ENCODE peak calls at places on chromosomes 2 and 18, in seven cellular contexts. One of them, this sample, is unnamed.

GRCh38 chr2:15730545-15731212 is 139.0 kb downstream of the DDX1 start:
- DNase-seq in uterus: peak; percentile 88
- DNase-seq in fibroblast of villous mesenchyme: peak; percentile 98
- DNase-seq in NCI-H82: peak; percentile 62
- DNase-seq in osteocyte: peak; percentile 98
- DNase-seq in GM13977: no peak
- DNase-seq in pulmonary artery endothelial cell: peak; percentile 95
- DNase-seq in this sample: peak; percentile 90

GRCh38 chr2:177355874-177356273 is 36.7 kb upstream of the AGPS start:
- DNase-seq in pulmonary artery endothelial cell: peak; percentile 45
- DNase-seq in fibroblast of villous mesenchyme: no peak
- DNase-seq in osteocyte: no peak
- DNase-seq in uterus: no peak
- DNase-seq in GM13977: no peak
- DNase-seq in NCI-H82: no peak
- DNase-seq in this sample: no peak

GRCh38 chr2:44829771-44830170 is 111.7 kb upstream of the SIX3 start:
- DNase-seq in uterus: no peak
- DNase-seq in NCI-H82: no peak
- DNase-seq in pulmonary artery endothelial cell: no peak
- DNase-seq in osteocyte: no peak
- DNase-seq in fibroblast of villous mesenchyme: no peak
- DNase-seq in GM13977: no peak
- DNase-seq in this sample: no peak

GRCh38 chr2:172148246-172148645 is 45.5 kb upstream of the DLX2 start:
- DNase-seq in osteocyte: no peak
- DNase-seq in GM13977: no peak
- DNase-seq in NCI-H82: no peak
- DNase-seq in uterus: no peak
- DNase-seq in fibroblast of villous mesenchyme: no peak
- DNase-seq in pulmonary artery endothelial cell: no peak
- DNase-seq in this sample: no peak

GRCh38 chr18:56889621-56890020 is 238.5 kb downstream of the WDR7 start:
- DNase-seq in pulmonary artery endothelial cell: no peak
- DNase-seq in GM13977: no peak
- DNase-seq in osteocyte: no peak
- DNase-seq in NCI-H82: no peak
- DNase-seq in uterus: no peak
- DNase-seq in fibroblast of villous mesenchyme: peak; percentile 7
- DNase-seq in this sample: no peak

GRCh38 chr2:44250376-44250775 is 24.9 kb upstream of the SLC3A1 start:
- DNase-seq in uterus: no peak
- DNase-seq in osteocyte: no peak
- DNase-seq in fibroblast of villous mesenchyme: no peak
- DNase-seq in GM13977: peak; percentile 24
- DNase-seq in NCI-H82: no peak
- DNase-seq in pulmonary artery endothelial cell: no peak
- DNase-seq in this sample: no peak

GRCh38 chr2:20411361-20411894 is 35.4 kb upstream of the RHOB start:
- DNase-seq in fibroblast of villous mesenchyme: peak; percentile 86
- DNase-seq in osteocyte: peak; percentile 92
- DNase-seq in GM13977: peak; percentile 76
- DNase-seq in uterus: peak; percentile 73
- DNase-seq in NCI-H82: peak; percentile 83
- DNase-seq in pulmonary artery endothelial cell: peak; percentile 54
- DNase-seq in this sample: peak; percentile 38

GRCh38 chr2:176986579-176986978 is 226.0 kb upstream of the HNRNPA3 start:
- DNase-seq in uterus: no peak
- DNase-seq in osteocyte: no peak
- DNase-seq in GM13977: no peak
- DNase-seq in NCI-H82: no peak
- DNase-seq in pulmonary artery endothelial cell: no peak
- DNase-seq in fibroblast of villous mesenchyme: no peak
- DNase-seq in this sample: no peak

GRCh38 chr2:74334931-74335333 is 8.3 kb downstream of the SLC4A5 start:
- DNase-seq in uterus: peak; percentile 74
- DNase-seq in osteocyte: peak; percentile 92
- DNase-seq in pulmonary artery endothelial cell: peak; percentile 27
- DNase-seq in fibroblast of villous mesenchyme: peak; percentile 73
- DNase-seq in NCI-H82: peak; percentile 85
- DNase-seq in GM13977: peak; percentile 46
- DNase-seq in this sample: peak; percentile 42

GRCh38 chr18:463442-464310 is 36.8 kb downstream of the COLEC12 start:
- DNase-seq in NCI-H82: peak; percentile 44
- DNase-seq in pulmonary artery endothelial cell: no peak
- DNase-seq in osteocyte: no peak
- DNase-seq in uterus: no peak
- DNase-seq in fibroblast of villous mesenchyme: no peak
- DNase-seq in GM13977: no peak
- DNase-seq in this sample: no peak

GRCh38 chr18:59823611-59824195 is 76.1 kb upstream of the PMAIP1 start:
- DNase-seq in osteocyte: peak; percentile 89
- DNase-seq in uterus: peak; percentile 70
- DNase-seq in fibroblast of villous mesenchyme: peak; percentile 83
- DNase-seq in NCI-H82: peak; percentile 83
- DNase-seq in pulmonary artery endothelial cell: no peak
- DNase-seq in GM13977: peak; percentile 53
- DNase-seq in this sample: peak; percentile 68

GRCh38 chr2:120861191-120861575 is 125.5 kb downstream of the GLI2 start:
- DNase-seq in osteocyte: no peak
- DNase-seq in NCI-H82: no peak
- DNase-seq in GM13977: no peak
- DNase-seq in pulmonary artery endothelial cell: no peak
- DNase-seq in uterus: no peak
- DNase-seq in fibroblast of villous mesenchyme: no peak
- DNase-seq in this sample: no peak

GRCh38 chr18:70288171-70288850 is 534 bp upstream of the SOCS6 start:
- DNase-seq in pulmonary artery endothelial cell: no peak
- DNase-seq in NCI-H82: peak; percentile 59
- DNase-seq in GM13977: peak; percentile 63
- DNase-seq in uterus: peak; percentile 44
- DNase-seq in osteocyte: no peak
- DNase-seq in fibroblast of villous mesenchyme: peak; percentile 36
- DNase-seq in this sample: no peak

GRCh38 chr18:7847988-7848387 is 280.9 kb downstream of the PTPRM start:
- DNase-seq in GM13977: no peak
- DNase-seq in uterus: no peak
- DNase-seq in NCI-H82: no peak
- DNase-seq in fibroblast of villous mesenchyme: peak; percentile 37
- DNase-seq in osteocyte: no peak
- DNase-seq in pulmonary artery endothelial cell: no peak
- DNase-seq in this sample: no peak

GRCh38 chr18:48539406-48540328 is 836 bp downstream of the CTIF start:
- DNase-seq in osteocyte: peak; percentile 88
- DNase-seq in NCI-H82: peak; percentile 63
- DNase-seq in GM13977: peak; percentile 52
- DNase-seq in pulmonary artery endothelial cell: no peak
- DNase-seq in uterus: peak; percentile 54
- DNase-seq in fibroblast of villous mesenchyme: peak; percentile 64
- DNase-seq in this sample: no peak

GRCh38 chr18:46672062-46672970 is 15.3 kb upstream of the LOXHD1 start:
- DNase-seq in NCI-H82: no peak
- DNase-seq in osteocyte: no peak
- DNase-seq in uterus: no peak
- DNase-seq in fibroblast of villous mesenchyme: no peak
- DNase-seq in GM13977: no peak
- DNase-seq in pulmonary artery endothelial cell: no peak
- DNase-seq in this sample: no peak

GRCh38 chr18:80009661-80010550 is 21.5 kb upstream of the TXNL4A start:
- DNase-seq in pulmonary artery endothelial cell: no peak
- DNase-seq in GM13977: no peak
- DNase-seq in fibroblast of villous mesenchyme: peak; percentile 90
- DNase-seq in osteocyte: no peak
- DNase-seq in NCI-H82: no peak
- DNase-seq in uterus: peak; percentile 56
- DNase-seq in this sample: peak; percentile 85

GRCh38 chr2:69514836-69515235 is 77.6 kb upstream of the NFU1 start:
- DNase-seq in pulmonary artery endothelial cell: no peak
- DNase-seq in osteocyte: no peak
- DNase-seq in fibroblast of villous mesenchyme: peak; percentile 49
- DNase-seq in NCI-H82: peak; percentile 87
- DNase-seq in GM13977: no peak
- DNase-seq in uterus: no peak
- DNase-seq in this sample: no peak

GRCh38 chr18:39558658-39559057 is 1993.1 kb upstream of the CELF4 start:
- DNase-seq in GM13977: no peak
- DNase-seq in fibroblast of villous mesenchyme: no peak
- DNase-seq in uterus: no peak
- DNase-seq in NCI-H82: no peak
- DNase-seq in osteocyte: no peak
- DNase-seq in pulmonary artery endothelial cell: no peak
- DNase-seq in this sample: no peak

GRCh38 chr2:238761802-238762373 is 86.0 kb upstream of the TWIST2 start:
- DNase-seq in GM13977: no peak
- DNase-seq in pulmonary artery endothelial cell: no peak
- DNase-seq in NCI-H82: peak; percentile 63
- DNase-seq in uterus: no peak
- DNase-seq in fibroblast of villous mesenchyme: peak; percentile 27
- DNase-seq in osteocyte: no peak
- DNase-seq in this sample: no peak

GRCh38 chr2:8633186-8633734 is 48.6 kb upstream of the ID2 start:
- DNase-seq in pulmonary artery endothelial cell: no peak
- DNase-seq in uterus: no peak
- DNase-seq in osteocyte: no peak
- DNase-seq in NCI-H82: no peak
- DNase-seq in GM13977: no peak
- DNase-seq in fibroblast of villous mesenchyme: peak; percentile 1
- DNase-seq in this sample: no peak

GRCh38 chr2:85648619-85649018 is 19.4 kb downstream of the SFTPB start:
- DNase-seq in pulmonary artery endothelial cell: no peak
- DNase-seq in GM13977: no peak
- DNase-seq in fibroblast of villous mesenchyme: peak; percentile 82
- DNase-seq in uterus: no peak
- DNase-seq in NCI-H82: peak; percentile 48
- DNase-seq in osteocyte: no peak
- DNase-seq in this sample: peak; percentile 39

GRCh38 chr2:158179660-158180059 is 78.0 kb downstream of the UPP2 start:
- DNase-seq in GM13977: no peak
- DNase-seq in osteocyte: no peak
- DNase-seq in pulmonary artery endothelial cell: no peak
- DNase-seq in fibroblast of villous mesenchyme: peak; percentile 13
- DNase-seq in uterus: no peak
- DNase-seq in NCI-H82: peak; percentile 24
- DNase-seq in this sample: no peak

GRCh38 chr2:237259201-237259600 is 154.8 kb downstream of the COL6A3 start:
- DNase-seq in fibroblast of villous mesenchyme: peak; percentile 82
- DNase-seq in NCI-H82: no peak
- DNase-seq in osteocyte: no peak
- DNase-seq in pulmonary artery endothelial cell: no peak
- DNase-seq in GM13977: no peak
- DNase-seq in uterus: no peak
- DNase-seq in this sample: no peak

GRCh38 chr2:850429-850828 is 100.2 kb upstream of the SNTG2 start:
- DNase-seq in GM13977: no peak
- DNase-seq in osteocyte: no peak
- DNase-seq in uterus: no peak
- DNase-seq in pulmonary artery endothelial cell: no peak
- DNase-seq in fibroblast of villous mesenchyme: no peak
- DNase-seq in NCI-H82: no peak
- DNase-seq in this sample: no peak

GRCh38 chr2:224173882-224174415 is 134.9 kb upstream of the SERPINE2 start:
- DNase-seq in uterus: no peak
- DNase-seq in osteocyte: no peak
- DNase-seq in NCI-H82: peak; percentile 28
- DNase-seq in GM13977: no peak
- DNase-seq in pulmonary artery endothelial cell: no peak
- DNase-seq in fibroblast of villous mesenchyme: no peak
- DNase-seq in this sample: no peak

GRCh38 chr2:54574107-54574859 is 118.2 kb downstream of the SPTBN1 start:
- DNase-seq in NCI-H82: no peak
- DNase-seq in uterus: no peak
- DNase-seq in fibroblast of villous mesenchyme: peak; percentile 95
- DNase-seq in GM13977: no peak
- DNase-seq in pulmonary artery endothelial cell: no peak
- DNase-seq in osteocyte: no peak
- DNase-seq in this sample: no peak

This sample was measured in AG04450.